ENCODE peak calls at places on chromosomes 5 and 9, in seven cellular contexts. P is T-helper 2 cell; J is naive thymus-derived CD8-positive, alpha-beta T cell; W is fibroblast of gingiva; A is nephron progenitor cell; O is Kasumi-1; V is left ventricle myocardium inferior. Q is an unnamed sample.

GRCh38 chr5:97243352-97243751 is 60.3 kb upstream of the RIOK2 start:
- DNase-seq in P (no peak), J (no peak), W (peak), A (no peak), O (no peak), V (no peak), Q (no peak)

GRCh38 chr5:9207820-9208418 is 338.0 kb downstream of the SEMA5A start:
- DNase-seq in P (no peak), J (no peak), W (peak), A (no peak), O (peak), V (no peak), Q (no peak)

GRCh38 chr9:23447166-23447565 is 378.9 kb downstream of the ELAVL2 start:
- DNase-seq in P (no peak), J (no peak), W (no peak), A (no peak), O (peak), V (no peak), Q (no peak)

GRCh38 chr5:173925449-173926071 is 37.4 kb downstream of the CPEB4 start:
- DNase-seq in P (no peak), J (peak), W (peak), A (peak), O (peak), V (peak), Q (peak)

GRCh38 chr5:79759436-79759835 is 69.8 kb downstream of the CMYA5 start:
- DNase-seq in P (no peak), J (no peak), W (peak), A (no peak), O (no peak), V (no peak), Q (no peak)

GRCh38 chr9:14029811-14030210 is 284.1 kb downstream of the NFIB start:
- DNase-seq in P (no peak), J (no peak), W (no peak), A (no peak), O (no peak), V (no peak), Q (no peak)

GRCh38 chr9:17216011-17216410 is 81.2 kb downstream of the CNTLN start:
- DNase-seq in P (no peak), J (no peak), W (peak), A (no peak), O (no peak), V (no peak), Q (no peak)

GRCh38 chr5:141392429-141393198 is at the start of gene PCDHGA8:
- DNase-seq in P (no peak), J (no peak), W (no peak), A (no peak), O (no peak), V (no peak), Q (no peak)

GRCh38 chr9:74960548-74960947 is 7.8 kb upstream of the C9orf40 start:
- DNase-seq in P (no peak), J (no peak), W (peak), A (no peak), O (no peak), V (no peak), Q (no peak)

GRCh38 chr9:77022783-77023440 is 3.5 kb downstream of the FOXB2 start:
- DNase-seq in P (no peak), J (no peak), W (no peak), A (peak), O (no peak), V (no peak), Q (no peak)

GRCh38 chr9:110021891-110022290 is 186.1 kb downstream of the C9orf152 start:
- DNase-seq in P (no peak), J (no peak), W (no peak), A (no peak), O (peak), V (no peak), Q (no peak)

GRCh38 chr9:14512942-14513341 is 180.3 kb downstream of the ZDHHC21 start:
- DNase-seq in P (no peak), J (no peak), W (no peak), A (no peak), O (no peak), V (no peak), Q (no peak)

GRCh38 chr5:95881833-95882232 is 59.3 kb upstream of the GLRX start:
- DNase-seq in P (no peak), J (no peak), W (peak), A (no peak), O (no peak), V (no peak), Q (no peak)

GRCh38 chr9:15352301-15352700 is 45.3 kb upstream of the TTC39B start:
- DNase-seq in P (no peak), J (no peak), W (no peak), A (no peak), O (no peak), V (no peak), Q (no peak)

Q was measured in activated T-cell treated with anti-CD3 and anti-CD28 coated beads, Interleukin-2, amount 50 U/mL, for 1 hour.